ENCODE peak calls at places on chromosome 22, in ten cellular contexts. C is GM10248, X is fibroblast of pulmonary artery, W is endothelial cell of umbilical vein, T is WTC11, E is foreskin fibroblast, G is heart left ventricle, R is NB4, K is HFF-Myc, U is osteocyte. O is an unnamed sample.

GRCh38 chr22:25404923-25405853 is 159.3 kb upstream of the GRK3 start:
- DNase-seq in C (peak; percentile 89), X (peak; percentile 71), W (no peak), T (no peak), E (peak; percentile 72), G (peak; percentile 91), R (peak; percentile 78), K (no peak), U (no peak), O (peak; percentile 48)

GRCh38 chr22:20567993-20568417 is 60.6 kb downstream of the MED15 start:
- DNase-seq in C (no peak), X (peak; percentile 60), W (no peak), T (peak; percentile 37), E (peak; percentile 67), G (peak; percentile 34), R (no peak), K (no peak), U (no peak), O (no peak)

GRCh38 chr22:38034278-38034882 is 22.8 kb upstream of the PICK1 start:
- DNase-seq in C (peak; percentile 61), X (peak; percentile 93), W (peak; percentile 77), T (peak; percentile 71), E (peak; percentile 89), G (peak; percentile 83), R (peak; percentile 96), K (peak; percentile 82), U (no peak), O (no peak)

GRCh38 chr22:45802074-45802473 is 130.4 kb downstream of the ATXN10 start:
- DNase-seq in C (no peak), X (no peak), W (no peak), T (no peak), E (no peak), G (no peak), R (no peak), K (no peak), U (no peak), O (no peak)

GRCh38 chr22:38406617-38407016 is 48.4 kb downstream of the KCNJ4 start:
- DNase-seq in C (no peak), X (peak; percentile 35), W (no peak), T (no peak), E (no peak), G (no peak), R (peak; percentile 53), K (no peak), U (no peak), O (no peak)

GRCh38 chr22:46706060-46706459 is 32.0 kb downstream of the CERK start:
- DNase-seq in C (no peak), X (no peak), W (no peak), T (no peak), E (no peak), G (no peak), R (no peak), K (no peak), U (no peak), O (no peak)

GRCh38 chr22:43625242-43625641 is 186.9 kb downstream of the EFCAB6 start:
- DNase-seq in C (no peak), X (no peak), W (no peak), T (no peak), E (no peak), G (no peak), R (no peak), K (no peak), U (peak; percentile 80), O (no peak)

GRCh38 chr22:46866591-46866990 is 104.1 kb downstream of the TBC1D22A start:
- DNase-seq in C (no peak), X (peak; percentile 74), W (no peak), T (no peak), E (peak; percentile 95), G (no peak), R (no peak), K (no peak), U (no peak), O (no peak)

GRCh38 chr22:37260939-37261338 is 16.9 kb upstream of the RAC2 start:
- DNase-seq in C (peak; percentile 77), X (peak; percentile 65), W (peak; percentile 55), T (peak; percentile 74), E (peak; percentile 35), G (peak; percentile 59), R (peak; percentile 65), K (no peak), U (no peak), O (peak; percentile 44)

GRCh38 chr22:22720201-22720723 is 75.8 kb downstream of the GGTLC2 start:
- DNase-seq in C (peak; percentile 72), X (peak; percentile 74), W (peak; percentile 69), T (peak; percentile 75), E (peak; percentile 53), G (no peak), R (peak; percentile 79), K (peak; percentile 21), U (no peak), O (peak; percentile 30)

GRCh38 chr22:19689408-19689807 is 24.9 kb upstream of the SEPTIN5 start:
- DNase-seq in C (no peak), X (no peak), W (no peak), T (no peak), E (no peak), G (no peak), R (peak; percentile 64), K (no peak), U (no peak), O (no peak)

GRCh38 chr22:22546490-22546889 is 12.6 kb downstream of the PRAME start:
- DNase-seq in C (no peak), X (peak; percentile 63), W (no peak), T (no peak), E (peak; percentile 12), G (peak; percentile 33), R (peak; percentile 89), K (no peak), U (no peak), O (no peak)

GRCh38 chr22:19766506-19767426 is 6.2 kb downstream of the TBX1 start:
- DNase-seq in C (no peak), X (no peak), W (no peak), T (peak; percentile 73), E (no peak), G (peak; percentile 70), R (peak; percentile 91), K (no peak), U (no peak), O (no peak)

GRCh38 chr22:50399751-50400331 is 56.7 kb downstream of the PPP6R2 start:
- DNase-seq in C (peak; percentile 56), X (peak; percentile 18), W (no peak), T (peak; percentile 74), E (peak; percentile 6), G (peak; percentile 43), R (peak; percentile 53), K (no peak), U (no peak), O (no peak)

GRCh38 chr22:19661156-19661555 is 53.1 kb upstream of the SEPTIN5 start:
- DNase-seq in C (peak; percentile 3), X (no peak), W (no peak), T (no peak), E (no peak), G (no peak), R (peak; percentile 28), K (no peak), U (peak; percentile 36), O (no peak)

DNA sequence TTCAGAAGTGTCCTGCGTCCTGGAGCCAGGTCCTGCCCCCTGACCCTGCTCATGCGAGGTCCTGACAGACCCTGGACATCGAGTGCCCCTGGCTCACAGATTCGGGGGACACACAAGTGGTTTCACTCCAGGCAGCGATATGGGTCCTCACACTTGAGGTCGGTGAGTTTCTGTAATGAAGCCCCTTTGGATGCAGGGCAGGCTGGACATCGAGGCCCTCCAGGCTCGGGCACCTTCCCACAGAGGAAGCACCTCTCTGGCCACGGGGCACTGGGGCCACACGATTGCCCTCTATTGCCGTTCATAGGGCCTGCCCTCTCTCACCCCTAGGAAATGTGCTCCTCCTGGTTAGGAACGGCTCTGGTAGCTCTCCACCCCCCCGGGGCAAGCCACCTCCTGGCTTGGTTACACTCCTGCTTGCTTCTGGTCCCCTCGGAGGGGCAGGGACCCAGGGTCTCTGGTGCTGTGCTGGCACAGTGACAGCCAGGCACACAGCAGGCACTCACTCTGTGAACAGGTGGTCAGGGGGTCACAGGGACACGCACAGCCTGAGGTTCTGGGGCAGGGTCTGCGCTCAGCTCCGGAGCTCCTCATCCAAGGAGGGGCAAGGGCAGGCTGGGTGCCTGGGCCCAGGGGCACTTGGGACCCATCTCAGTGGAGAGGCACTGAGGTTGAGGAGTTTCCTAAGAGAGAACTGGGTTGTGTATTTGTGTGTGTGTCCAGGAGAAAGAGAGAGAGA is 907.7 kb downstream of the BRD1 start:
- DNase-seq in C (no peak), X (no peak), W (no peak), T (no peak), E (no peak), G (no peak), R (no peak), K (no peak), U (peak; percentile 80), O (no peak)
- TF ChIP-seq CTCF in C (no peak), X (no peak), W (no peak), T (no peak), E (no peak), G (no peak), R (no peak), K (no peak), U (no peak), O (no peak)

DNA sequence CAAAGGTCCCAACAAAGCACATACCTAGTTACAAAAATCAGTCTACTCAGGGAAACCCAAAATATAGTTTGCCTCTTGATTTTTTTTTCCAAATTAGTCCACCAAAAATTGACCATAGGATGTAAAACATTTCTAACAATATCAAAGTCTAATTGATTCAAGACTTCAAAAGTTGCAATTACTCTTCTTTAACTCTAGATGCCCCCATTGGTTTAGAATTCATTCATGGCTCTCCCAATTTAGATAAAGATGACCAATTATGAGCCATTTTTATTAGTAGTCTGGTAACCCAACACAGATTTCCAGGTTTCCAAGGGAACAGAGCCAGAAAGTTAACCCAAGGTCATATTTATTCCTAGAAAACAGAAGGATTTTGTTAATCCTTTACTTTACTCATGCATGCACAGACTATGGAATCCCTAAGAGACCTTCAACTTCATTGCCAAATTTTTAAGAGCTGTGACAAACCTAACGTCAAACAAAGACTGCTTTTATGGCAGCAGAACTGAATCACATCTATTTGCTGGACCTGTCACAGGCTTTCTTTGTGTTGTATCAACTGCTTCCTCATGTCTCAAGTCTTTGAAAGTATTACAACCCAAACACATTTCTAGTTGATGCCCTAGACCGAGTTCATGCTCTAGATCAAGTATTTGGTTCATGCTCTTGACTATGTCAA is 55.3 kb downstream of the C22orf42 start:
- DNase-seq in C (no peak), X (peak; percentile 21), W (no peak), T (no peak), E (peak; percentile 3), G (no peak), R (peak; percentile 25), K (peak; percentile 0), U (no peak), O (no peak)
- TF ChIP-seq CTCF in C (peak; percentile 15), X (peak; percentile 29), W (peak; percentile 5), T (no peak), E (no peak), G (peak; percentile 39), R (peak; percentile 21), K (no peak), U (peak; percentile 33), O (peak; percentile 58)

GRCh38 chr22:16989915-16990314 is 18.1 kb downstream of the GAB4 start:
- DNase-seq in C (no peak), X (no peak), W (no peak), T (no peak), E (no peak), G (no peak), R (no peak), K (no peak), U (no peak), O (no peak)
- TF ChIP-seq CTCF in C (no peak), X (no peak), W (no peak), T (no peak), E (no peak), G (no peak), R (no peak), K (no peak), U (no peak), O (no peak)

GRCh38 chr22:33013051-33013450 is 45.1 kb downstream of the SYN3 start:
- DNase-seq in C (no peak), X (no peak), W (no peak), T (no peak), E (no peak), G (no peak), R (no peak), K (no peak), U (peak; percentile 11), O (no peak)
- TF ChIP-seq CTCF in C (no peak), X (no peak), W (no peak), T (no peak), E (no peak), G (no peak), R (peak; percentile 18), K (no peak), U (no peak), O (peak; percentile 15)